ENCODE peak calls at places on chromosomes 5 and 9, in six cellular contexts. Z is hippocampal formation; A is germinal center; D is KBM-7; O is activated CD4-positive, CD25-positive, alpha-beta regulatory T cell; F is activated T-cell treated with anti-CD3 and anti-CD28 coated beads for 1 hour. Q is an unnamed sample.

GRCh38 chr5:66757834-66758396 is 161.7 kb downstream of the MAST4 start:
- DNase-seq in Z (no peak), D (no peak), O (no peak), A (no peak), F (no peak), Q (no peak)

GRCh38 chr5:177487975-177488374 is 9.4 kb downstream of the PDLIM7 start:
- DNase-seq in A (no peak), O (no peak), F (no peak), D (peak), Z (no peak), Q (no peak)

GRCh38 chr5:142845954-142846398 is 75.8 kb downstream of the ARHGAP26 start:
- DNase-seq in A (no peak), F (no peak), Z (no peak), O (no peak), D (no peak), Q (no peak)

GRCh38 chr5:113806250-113806649 is 292.8 kb downstream of the YTHDC2 start:
- DNase-seq in O (no peak), F (no peak), Z (peak), D (peak), A (no peak), Q (no peak)

GRCh38 chr9:90343360-90343759 is 299.3 kb downstream of the DIRAS2 start:
- DNase-seq in O (no peak), F (no peak), A (no peak), Z (no peak), D (peak), Q (no peak)

GRCh38 chr5:143403607-143404415 is at the start of gene NR3C1:
- DNase-seq in A (peak), F (peak), D (peak), O (peak), Z (peak), Q (no peak)

GRCh38 chr5:139543423-139543991 is 17.6 kb upstream of the UBE2D2 start:
- DNase-seq in D (peak), F (peak), A (peak), O (peak), Z (peak), Q (no peak)

GRCh38 chr5:135678640-135679268 is 100.0 kb upstream of the CXCL14 start:
- DNase-seq in F (no peak), O (no peak), D (no peak), Z (no peak), A (no peak), Q (no peak)

GRCh38 chr9:42852133-42852532 is 668.7 kb downstream of the SPATA31A6 start:
- DNase-seq in Z (no peak), O (no peak), F (no peak), D (peak), A (peak), Q (no peak)

GRCh38 chr9:36325081-36325828 is 67.0 kb upstream of the GNE start:
- DNase-seq in F (no peak), Z (no peak), D (no peak), A (no peak), O (no peak), Q (no peak)

GRCh38 chr9:72906810-72907209 is 46.0 kb downstream of the ALDH1A1 start:
- DNase-seq in D (no peak), O (no peak), A (no peak), Z (no peak), F (no peak), Q (no peak)

GRCh38 chr5:96051401-96051830 is 89.8 kb upstream of the ELL2 start:
- DNase-seq in A (no peak), F (no peak), O (no peak), Z (no peak), D (no peak), Q (no peak)

GRCh38 chr9:15244001-15244441 is 63.0 kb downstream of the TTC39B start:
- DNase-seq in O (no peak), A (no peak), F (no peak), D (no peak), Z (no peak), Q (no peak)

GRCh38 chr5:150146862-150147579 is 8.6 kb downstream of the PDGFRB start:
- DNase-seq in D (no peak), F (no peak), A (no peak), Z (no peak), O (no peak), Q (no peak)

GRCh38 chr5:172456076-172456800 is 1.9 kb upstream of the SH3PXD2B start:
- DNase-seq in D (no peak), F (no peak), Z (no peak), O (no peak), A (no peak), Q (no peak)

GRCh38 chr9:93099551-93100264 is 3.7 kb downstream of the CARD19 start:
- DNase-seq in O (no peak), A (no peak), D (no peak), F (no peak), Z (no peak), Q (no peak)

GRCh38 chr5:173663810-173664526 is 47.5 kb upstream of the BOD1 start:
- DNase-seq in A (no peak), O (no peak), Z (no peak), F (no peak), D (peak), Q (no peak)

GRCh38 chr5:147098233-147098790 is 136.5 kb upstream of the STK32A start:
- DNase-seq in D (peak), F (no peak), A (peak), O (no peak), Z (peak), Q (no peak)

GRCh38 chr9:21836437-21837161 is 34.2 kb downstream of the MTAP start:
- DNase-seq in F (no peak), D (no peak), O (no peak), A (no peak), Z (no peak), Q (no peak)

Q was measured in NCI-H1436 treated with DMSO at 0.1 percent for 48 hours.